ENCODE peak calls at places on chromosomes 12 and 14, in seven cellular contexts. M, J, A, H, P, Q and C are unnamed samples.

GRCh38 chr12:42865282-42865681 is 275.7 kb upstream of the PRICKLE1 start:
- DNase-seq in M (no peak), J (no peak), A (no peak), H (no peak), P (no peak), Q (no peak), C (no peak)

GRCh38 chr12:75020068-75020557 is 189.5 kb downstream of the KCNC2 start:
- DNase-seq in M (peak; percentile 22), J (peak; percentile 8), A (no peak), H (no peak), P (no peak), Q (no peak), C (peak; percentile 4)

GRCh38 chr14:72366619-72367018 is 434.4 kb downstream of the RGS6 start:
- DNase-seq in M (no peak), J (no peak), A (no peak), H (no peak), P (no peak), Q (no peak), C (no peak)

GRCh38 chr12:93712204-93712603 is 35.0 kb downstream of the CRADD start:
- DNase-seq in M (no peak), J (no peak), A (no peak), H (no peak), P (no peak), Q (no peak), C (no peak)

GRCh38 chr12:57452181-57452936 is 2.7 kb upstream of the INHBE start:
- DNase-seq in M (peak; percentile 82), J (peak; percentile 97), A (no peak), H (no peak), P (peak; percentile 88), Q (no peak), C (peak; percentile 27)

GRCh38 chr12:25337916-25338315 is 87.2 kb upstream of the KRAS start:
- DNase-seq in M (no peak), J (no peak), A (no peak), H (no peak), P (no peak), Q (no peak), C (no peak)

GRCh38 chr14:100904307-100905019 is 941 bp upstream of the RTL1 start:
- DNase-seq in M (peak; percentile 34), J (peak; percentile 19), A (peak; percentile 71), H (no peak), P (peak; percentile 72), Q (peak; percentile 94), C (peak; percentile 88)

GRCh38 chr14:72701610-72702009 is 192.3 kb downstream of the DPF3 start:
- DNase-seq in M (no peak), J (no peak), A (no peak), H (no peak), P (no peak), Q (peak; percentile 52), C (no peak)

GRCh38 chr14:21486640-21487087 is 9.7 kb downstream of the TOX4 start:
- DNase-seq in M (no peak), J (peak; percentile 66), A (no peak), H (no peak), P (no peak), Q (no peak), C (no peak)

GRCh38 chr14:101729382-101729781 is 32.1 kb upstream of the PPP2R5C start:
- DNase-seq in M (no peak), J (no peak), A (no peak), H (no peak), P (no peak), Q (no peak), C (no peak)

GRCh38 chr14:90619911-90620310 is 196.3 kb downstream of the TTC7B start:
- DNase-seq in M (no peak), J (no peak), A (no peak), H (no peak), P (no peak), Q (no peak), C (no peak)

GRCh38 chr12:24778486-24779304 is 170.2 kb downstream of the BCAT1 start:
- DNase-seq in M (peak; percentile 42), J (peak; percentile 71), A (no peak), H (no peak), P (peak; percentile 45), Q (peak; percentile 68), C (peak; percentile 77)

GRCh38 chr12:21065845-21066244 is 65.1 kb upstream of the SLCO1B1 start:
- DNase-seq in M (peak; percentile 53), J (no peak), A (no peak), H (no peak), P (peak; percentile 11), Q (peak; percentile 4), C (peak; percentile 49)

GRCh38 chr12:13135336-13136178 is 32.1 kb upstream of the GSG1 start:
- DNase-seq in M (peak; percentile 33), J (peak; percentile 83), A (peak; percentile 74), H (no peak), P (peak; percentile 60), Q (no peak), C (peak; percentile 59)

DNA sequence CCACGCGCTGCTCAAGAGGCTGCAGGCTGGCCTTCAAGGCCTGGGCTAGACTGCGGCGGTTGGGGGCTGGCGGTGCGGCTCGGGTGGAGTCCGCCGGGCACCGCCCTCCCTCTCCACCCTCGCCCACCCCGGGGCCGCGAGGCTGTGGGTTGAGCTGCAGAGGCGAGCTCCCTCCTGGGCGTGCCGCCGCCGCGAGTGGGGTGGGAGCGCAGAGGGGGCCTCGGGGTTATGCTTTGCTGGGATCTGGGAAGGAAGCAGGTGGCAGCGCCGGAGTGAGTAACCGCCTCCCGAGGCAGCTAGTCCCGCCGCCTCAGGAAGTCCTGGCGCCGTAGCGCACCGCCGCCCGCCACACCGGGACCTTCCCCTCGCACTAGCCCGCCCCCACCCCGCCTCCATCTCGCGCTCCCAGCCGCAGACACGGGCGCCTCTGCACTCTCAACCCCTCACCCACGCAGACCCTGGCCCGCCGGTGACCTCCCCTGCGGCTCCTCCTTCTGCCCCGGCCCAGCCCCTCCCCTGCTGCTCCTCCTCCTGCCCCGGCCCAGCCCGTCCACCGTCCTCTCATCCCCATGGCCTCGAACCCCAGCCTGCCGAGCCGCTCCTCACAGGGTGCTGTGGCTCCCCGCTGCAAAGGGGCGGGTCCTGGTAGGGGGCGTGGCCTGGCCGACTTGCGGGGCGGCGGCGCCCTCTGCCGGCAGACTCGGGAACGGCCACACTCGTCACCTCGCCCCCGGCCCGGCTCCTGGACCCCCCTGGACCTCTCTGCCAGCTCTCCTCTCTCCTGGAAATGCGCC is 16.6 kb downstream of the TAMALIN start:
- DNase-seq in M (peak; percentile 95), J (peak; percentile 72), A (peak; percentile 93), H (peak; percentile 94), P (peak; percentile 93), Q (peak; percentile 89), C (peak; percentile 86)
- H3K4me1 ChIP-seq in M (peaks cover 32% of the 10 kb centered on the region), J (peaks cover 38% of the 10 kb centered on the region), A (peaks cover 8% of the 10 kb centered on the region), H (peaks cover 16% of the 10 kb centered on the region), P (peaks cover 4% of the 10 kb centered on the region), Q (peaks cover 13% of the 10 kb centered on the region), C (peaks cover 21% of the 10 kb centered on the region)

GRCh38 chr14:35331605-35332516 is 39.7 kb downstream of the PSMA6 start:
- DNase-seq in M (no peak), J (peak; percentile 70), A (no peak), H (no peak), P (peak; percentile 80), Q (no peak), C (peak; percentile 22)
- H3K27ac ChIP-seq in M (peak overlapping the region; percentile 97), J (peak overlapping the region; percentile 40), A (no peak overlapping the region), H (peak overlapping the region; percentile 85), P (peak overlapping the region; percentile 95), Q (no peak overlapping the region), C (no peak overlapping the region)

GRCh38 chr14:76928301-76928700 is 100.2 kb downstream of the IRF2BPL start:
- DNase-seq in M (no peak), J (no peak), A (peak; percentile 65), H (no peak), P (no peak), Q (no peak), C (no peak)
- H3K4me1 ChIP-seq in M (peaks cover 31% of the 10 kb centered on the region), J (peaks cover 34% of the 10 kb centered on the region), A (peaks cover 31% of the 10 kb centered on the region), H (peaks cover 5% of the 10 kb centered on the region), P (peaks cover 19% of the 10 kb centered on the region), Q (peaks cover 36% of the 10 kb centered on the region), C (peaks cover 74% of the 10 kb centered on the region)

DNA sequence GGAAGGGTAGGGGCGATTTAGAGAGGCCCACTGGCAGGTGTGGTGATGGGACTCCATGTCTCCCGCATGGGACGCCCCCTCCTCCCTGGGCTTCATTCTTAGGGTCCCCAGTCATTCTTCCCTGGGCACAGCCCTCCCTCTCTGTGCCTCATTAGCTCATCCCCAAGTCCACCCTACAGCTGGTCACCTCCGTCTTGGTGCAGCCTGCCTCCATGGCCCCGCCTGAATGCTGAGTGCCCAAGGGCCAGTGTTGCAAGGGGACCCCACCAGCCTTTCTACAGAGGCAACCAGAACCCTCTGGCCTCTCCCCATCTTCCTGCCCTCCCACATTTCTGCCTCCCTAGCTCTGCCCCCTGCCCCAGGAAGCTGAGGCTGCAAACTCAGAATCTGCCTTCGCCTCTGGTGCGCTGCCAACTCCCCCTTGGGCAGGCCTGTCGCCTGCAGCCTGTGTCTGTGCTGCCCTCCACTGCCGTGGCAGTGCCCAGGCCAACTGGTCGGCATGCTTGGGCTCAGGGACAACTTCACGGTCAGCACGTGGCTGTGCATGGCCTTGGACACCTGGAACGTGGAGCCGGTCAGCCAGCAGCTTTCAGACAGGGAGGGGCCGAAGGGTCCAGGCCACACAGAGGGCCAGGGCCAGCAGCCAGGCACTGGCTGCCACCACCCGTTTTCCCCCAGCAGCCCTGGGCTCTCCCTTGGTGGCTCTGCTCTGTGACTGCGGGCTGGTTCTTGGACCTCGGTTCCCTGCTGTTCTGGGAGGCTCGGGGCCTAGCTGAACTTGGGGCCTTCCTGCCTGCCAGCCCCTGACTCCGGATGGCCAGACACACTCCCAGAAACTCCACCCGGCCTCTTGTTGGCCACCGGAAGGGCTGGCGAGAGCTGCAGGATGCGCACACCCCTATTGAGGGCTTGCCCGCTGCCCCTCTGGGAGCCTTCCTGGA is 33.9 kb upstream of the PPP1R13B start:
- DNase-seq in M (no peak), J (no peak), A (peak; percentile 59), H (no peak), P (no peak), Q (no peak), C (no peak)
- H3K27ac ChIP-seq in M (peak overlapping the region; percentile 86), J (no peak overlapping the region), A (peak overlapping the region; percentile 1), H (peak overlapping the region; percentile 66), P (peak overlapping the region; percentile 76), Q (no peak overlapping the region), C (no peak overlapping the region)